ENCODE peak calls at places on chromosomes 6 and 20, in ten cellular contexts. K, F, P, E, L, N, S, V, D and R are unnamed samples.

GRCh38 chr6:6686748-6687601 is 98.5 kb downstream of the LY86 start:
- DNase-seq in K (peak), F (peak), P (no peak), E (peak), L (peak), N (peak), S (peak), V (peak), D (no peak), R (no peak)

GRCh38 chr6:168208854-168209253 is 110.7 kb downstream of the DACT2 start:
- DNase-seq in K (peak), F (no peak), P (no peak), E (no peak), L (no peak), N (no peak), S (no peak), V (no peak), D (no peak), R (no peak)

GRCh38 chr6:46704562-46704961 is 16.9 kb downstream of the TDRD6 start:
- DNase-seq in K (peak), F (no peak), P (no peak), E (peak), L (no peak), N (no peak), S (peak), V (peak), D (no peak), R (no peak)

GRCh38 chr20:48633620-48634257 is 194.1 kb downstream of the PREX1 start:
- DNase-seq in K (no peak), F (no peak), P (no peak), E (no peak), L (no peak), N (no peak), S (no peak), V (no peak), D (no peak), R (no peak)

GRCh38 chr6:149963212-149963461 is 606 bp upstream of the ULBP1 start:
- DNase-seq in K (peak), F (no peak), P (no peak), E (peak), L (no peak), N (no peak), S (peak), V (no peak), D (peak), R (no peak)

GRCh38 chr20:25856256-25856884 is 159.7 kb upstream of the ZNF337 start:
- DNase-seq in K (no peak), F (no peak), P (no peak), E (no peak), L (no peak), N (no peak), S (no peak), V (no peak), D (no peak), R (no peak)

GRCh38 chr20:62587757-62588402 is 54.4 kb upstream of the SLCO4A1 start:
- DNase-seq in K (peak), F (no peak), P (no peak), E (peak), L (no peak), N (no peak), S (no peak), V (peak), D (no peak), R (no peak)

GRCh38 chr20:49508435-49509199 is 26.1 kb upstream of the KCNB1 start:
- DNase-seq in K (peak), F (no peak), P (no peak), E (peak), L (peak), N (no peak), S (peak), V (peak), D (peak), R (peak)

GRCh38 chr20:38284893-38285444 is 19.0 kb upstream of the BPI start:
- DNase-seq in K (no peak), F (no peak), P (no peak), E (no peak), L (no peak), N (no peak), S (no peak), V (no peak), D (no peak), R (no peak)

GRCh38 chr6:161101517-161101916 is 109.9 kb downstream of the MAP3K4 start:
- DNase-seq in K (peak), F (no peak), P (no peak), E (no peak), L (no peak), N (no peak), S (no peak), V (no peak), D (no peak), R (no peak)

GRCh38 chr6:88492824-88493223 is 326.7 kb upstream of the CNR1 start:
- DNase-seq in K (peak), F (no peak), P (no peak), E (peak), L (no peak), N (no peak), S (peak), V (no peak), D (no peak), R (no peak)

GRCh38 chr6:14598017-14598864 is 480.7 kb downstream of the CD83 start:
- DNase-seq in K (no peak), F (no peak), P (no peak), E (no peak), L (no peak), N (no peak), S (peak), V (no peak), D (no peak), R (no peak)

GRCh38 chr6:27882624-27883023 is 29.6 kb downstream of the OR2B2 start:
- DNase-seq in K (peak), F (no peak), P (no peak), E (no peak), L (no peak), N (no peak), S (no peak), V (no peak), D (no peak), R (no peak)

GRCh38 chr6:44161997-44162338 is 3.3 kb downstream of the CAPN11 start:
- DNase-seq in K (no peak), F (no peak), P (no peak), E (no peak), L (peak), N (no peak), S (peak), V (peak), D (no peak), R (no peak)

GRCh38 chr20:63626424-63627128 is at the start of gene GMEB2:
- DNase-seq in K (no peak), F (peak), P (no peak), E (peak), L (peak), N (peak), S (no peak), V (no peak), D (no peak), R (peak)

GRCh38 chr6:159836294-159837140 is 36.4 kb downstream of the PNLDC1 start:
- DNase-seq in K (no peak), F (no peak), P (no peak), E (no peak), L (no peak), N (no peak), S (no peak), V (no peak), D (no peak), R (no peak)

GRCh38 chr20:32560989-32561830 is 23.9 kb downstream of the NOL4L start:
- DNase-seq in K (no peak), F (no peak), P (no peak), E (no peak), L (no peak), N (no peak), S (no peak), V (no peak), D (no peak), R (no peak)

GRCh38 chr6:167567142-167568033 is 242.5 kb downstream of the TTLL2 start:
- DNase-seq in K (no peak), F (no peak), P (no peak), E (no peak), L (no peak), N (no peak), S (no peak), V (peak), D (no peak), R (peak)

GRCh38 chr6:19759117-19759880 is 77.9 kb upstream of the ID4 start:
- DNase-seq in K (no peak), F (no peak), P (no peak), E (peak), L (no peak), N (no peak), S (peak), V (peak), D (peak), R (no peak)

GRCh38 chr20:13349240-13349604 is 128.1 kb downstream of the ISM1 start:
- DNase-seq in K (no peak), F (no peak), P (no peak), E (no peak), L (no peak), N (no peak), S (no peak), V (no peak), D (no peak), R (no peak)

GRCh38 chr6:125273965-125274364 is 27.8 kb downstream of the HDDC2 start:
- DNase-seq in K (no peak), F (peak), P (no peak), E (no peak), L (peak), N (no peak), S (peak), V (peak), D (peak), R (no peak)

GRCh38 chr6:11035961-11036360 is 8.1 kb downstream of the ELOVL2 start:
- DNase-seq in K (no peak), F (no peak), P (no peak), E (no peak), L (no peak), N (no peak), S (no peak), V (no peak), D (no peak), R (no peak)

GRCh38 chr6:135938588-135939215 is 87.2 kb downstream of the PDE7B start:
- DNase-seq in K (peak), F (no peak), P (no peak), E (no peak), L (no peak), N (no peak), S (peak), V (no peak), D (peak), R (no peak)

GRCh38 chr6:125597411-125598253 is 151.8 kb upstream of the HEY2 start:
- DNase-seq in K (no peak), F (peak), P (no peak), E (no peak), L (no peak), N (no peak), S (peak), V (no peak), D (no peak), R (no peak)

GRCh38 chr6:150118208-150118607 is 24.6 kb upstream of the PPP1R14C start:
- DNase-seq in K (no peak), F (no peak), P (no peak), E (no peak), L (no peak), N (no peak), S (no peak), V (no peak), D (no peak), R (no peak)

GRCh38 chr6:33949111-33949510 is 145.3 kb upstream of the MLN start:
- DNase-seq in K (no peak), F (no peak), P (no peak), E (no peak), L (no peak), N (no peak), S (no peak), V (no peak), D (no peak), R (no peak)

GRCh38 chr20:59948828-59949720 is 8.9 kb downstream of the FAM217B start:
- DNase-seq in K (peak), F (peak), P (no peak), E (peak), L (peak), N (no peak), S (peak), V (peak), D (peak), R (no peak)

GRCh38 chr6:118186676-118187567 is 279.9 kb downstream of the SLC35F1 start:
- DNase-seq in K (no peak), F (no peak), P (no peak), E (no peak), L (no peak), N (no peak), S (peak), V (no peak), D (no peak), R (no peak)

GRCh38 chr6:116631379-116631990 is 15.2 kb downstream of the RSPH4A start:
- DNase-seq in K (peak), F (peak), P (no peak), E (no peak), L (no peak), N (no peak), S (no peak), V (no peak), D (no peak), R (no peak)

GRCh38 chr6:156883497-156884252 is 106.5 kb downstream of the ARID1B start:
- DNase-seq in K (no peak), F (peak), P (no peak), E (no peak), L (peak), N (no peak), S (peak), V (no peak), D (no peak), R (no peak)

GRCh38 chr20:63957004-63957689 is 931 bp upstream of the UCKL1 start:
- DNase-seq in K (peak), F (peak), P (no peak), E (peak), L (no peak), N (peak), S (peak), V (peak), D (peak), R (peak)

GRCh38 chr6:165232277-165232654 is 77.1 kb downstream of the C6orf118 start:
- DNase-seq in K (no peak), F (no peak), P (no peak), E (no peak), L (no peak), N (no peak), S (no peak), V (no peak), D (no peak), R (no peak)

GRCh38 chr6:56927538-56928453 is 27.1 kb upstream of the BEND6 start:
- DNase-seq in K (peak), F (no peak), P (no peak), E (no peak), L (no peak), N (no peak), S (no peak), V (peak), D (no peak), R (no peak)

GRCh38 chr6:24252215-24252614 is 105.6 kb downstream of the DCDC2 start:
- DNase-seq in K (peak), F (no peak), P (no peak), E (no peak), L (no peak), N (no peak), S (no peak), V (no peak), D (no peak), R (no peak)

GRCh38 chr20:61679473-61679872 is 386.2 kb downstream of the TAF4 start:
- DNase-seq in K (no peak), F (no peak), P (no peak), E (no peak), L (no peak), N (no peak), S (no peak), V (no peak), D (no peak), R (no peak)

GRCh38 chr6:21053612-21054011 is 519.4 kb downstream of the CDKAL1 start:
- DNase-seq in K (no peak), F (no peak), P (no peak), E (no peak), L (no peak), N (no peak), S (no peak), V (no peak), D (no peak), R (no peak)

GRCh38 chr6:45942953-45943352 is 72.7 kb downstream of the CLIC5 start:
- DNase-seq in K (no peak), F (no peak), P (no peak), E (no peak), L (no peak), N (no peak), S (no peak), V (no peak), D (no peak), R (no peak)

GRCh38 chr20:15446373-15446772 is 1109.0 kb upstream of the FLRT3 start:
- DNase-seq in K (no peak), F (no peak), P (no peak), E (no peak), L (no peak), N (no peak), S (peak), V (no peak), D (no peak), R (peak)

GRCh38 chr6:145247677-145248419 is 487.5 kb downstream of the EPM2A start:
- DNase-seq in K (peak), F (peak), P (no peak), E (peak), L (no peak), N (no peak), S (peak), V (peak), D (peak), R (no peak)